ENCODE peak calls at places on chromosome 15, in seven cellular contexts. O is psoas muscle, G is dermis blood vessel endothelial cell, Z is MM.1S, N is NCI-H1092 treated with DMSO at 0.1 percent for 48 hours, B is HT-29, K is HL-60. L is an unnamed sample.

GRCh38 chr15:81284256-81285031 is 39.5 kb downstream of the STARD5 start:
- DNase-seq in O (no peak), G (no peak), Z (peak; percentile 49), N (no peak), B (no peak), K (no peak), L (no peak)

GRCh38 chr15:29132786-29133185 is 136.8 kb downstream of the NSMCE3 start:
- DNase-seq in O (no peak), G (no peak), Z (no peak), N (no peak), B (no peak), K (no peak), L (no peak)

GRCh38 chr15:68373028-68373427 is 58.9 kb downstream of the ITGA11 start:
- DNase-seq in O (no peak), G (no peak), Z (no peak), N (no peak), B (no peak), K (no peak), L (no peak)

GRCh38 chr15:41713047-41713446 is 52.8 kb downstream of the MGA start:
- DNase-seq in O (no peak), G (peak; percentile 61), Z (no peak), N (no peak), B (no peak), K (no peak), L (no peak)

GRCh38 chr15:57618325-57618724 is 26.6 kb downstream of the MYZAP start:
- DNase-seq in O (no peak), G (peak; percentile 50), Z (no peak), N (no peak), B (no peak), K (no peak), L (no peak)

GRCh38 chr15:70956596-70956995 is 64.0 kb downstream of the LRRC49 start:
- DNase-seq in O (no peak), G (no peak), Z (no peak), N (no peak), B (no peak), K (no peak), L (no peak)

GRCh38 chr15:49868348-49868747 is 247.5 kb downstream of the DTWD1 start:
- DNase-seq in O (no peak), G (no peak), Z (no peak), N (no peak), B (no peak), K (no peak), L (no peak)

GRCh38 chr15:101453123-101454120 is 36.1 kb downstream of the PCSK6 start:
- DNase-seq in O (no peak), G (no peak), Z (no peak), N (no peak), B (no peak), K (no peak), L (no peak)

GRCh38 chr15:28975766-28976179 is 90.0 kb downstream of the APBA2 start:
- DNase-seq in O (no peak), G (peak; percentile 64), Z (peak; percentile 63), N (peak; percentile 40), B (peak; percentile 69), K (no peak), L (peak; percentile 33)